ENCODE peak calls at places on chromosomes 16 and 17, in six cellular contexts. R is esophagus squamous epithelium, B is transverse colon, E is gastrocnemius medialis, H is uterus, U is Peyer's patch. Z is an unnamed sample.
A peak's percentile ranks its signal among the peaks of the same experiment; 100 is the strongest.

GRCh38 chr16:4795828-4796572 is 831 bp downstream of the SMIM22 start:
- DNase-seq in R (no peak), B (peak; percentile 44), U (no peak), H (no peak), E (no peak), Z (no peak)

GRCh38 chr17:66123163-66123562 is 68.8 kb downstream of the CEP112 start:
- DNase-seq in H (no peak), U (no peak), E (no peak), R (no peak), B (no peak), Z (no peak)

GRCh38 chr17:65888649-65889048 is 303.3 kb downstream of the CEP112 start:
- DNase-seq in H (no peak), E (no peak), R (no peak), B (no peak), U (no peak), Z (no peak)

GRCh38 chr17:2705263-2705662 is 6.3 kb downstream of the CLUH start:
- DNase-seq in U (no peak), R (no peak), B (no peak), H (no peak), E (no peak), Z (no peak)

GRCh38 chr17:40557531-40558299 is 7.6 kb downstream of the CCR7 start:
- DNase-seq in B (no peak), R (no peak), H (peak; percentile 75), U (peak; percentile 44), E (no peak), Z (peak; percentile 84)

GRCh38 chr16:85567101-85567866 is 45.8 kb upstream of the GSE1 start:
- DNase-seq in H (no peak), B (peak; percentile 89), U (peak; percentile 85), E (no peak), R (no peak), Z (no peak)

GRCh38 chr17:17921192-17922082 is 50.8 kb downstream of the TOM1L2 start:
- DNase-seq in R (no peak), B (no peak), U (peak; percentile 40), E (no peak), H (peak; percentile 56), Z (peak; percentile 80)

GRCh38 chr16:3822366-3823045 is 58.0 kb downstream of the CREBBP start:
- DNase-seq in U (no peak), E (no peak), R (no peak), H (peak; percentile 40), B (no peak), Z (no peak)

GRCh38 chr17:4485676-4486646 is 12.7 kb upstream of the SPNS2 start:
- DNase-seq in H (no peak), B (no peak), E (no peak), R (no peak), U (no peak), Z (no peak)

GRCh38 chr17:47714773-47715396 is 18.2 kb upstream of the TBX21 start:
- DNase-seq in E (no peak), H (no peak), U (peak; percentile 84), B (peak; percentile 48), R (no peak), Z (no peak)

GRCh38 chr17:47712330-47713023 is 18.5 kb downstream of the TBKBP1 start:
- DNase-seq in E (no peak), U (no peak), B (no peak), H (no peak), R (no peak), Z (no peak)

GRCh38 chr17:47715669-47716325 is 17.2 kb upstream of the TBX21 start:
- DNase-seq in B (no peak), R (no peak), H (no peak), E (no peak), U (no peak), Z (no peak)

GRCh38 chr17:47716381-47716780 is 16.7 kb upstream of the TBX21 start:
- DNase-seq in E (no peak), U (no peak), R (no peak), B (no peak), H (no peak), Z (no peak)

GRCh38 chr17:47713980-47714689 is 18.9 kb upstream of the TBX21 start:
- DNase-seq in R (no peak), E (no peak), H (no peak), U (peak; percentile 66), B (no peak), Z (no peak)
- TF ChIP-seq CTCF in R (no peak), E (no peak), H (no peak), U (no peak), B (no peak), Z (no peak)

GRCh38 chr16:2216330-2216729 is 1.7 kb upstream of the PGP start:
- DNase-seq in R (no peak), E (no peak), B (no peak), U (no peak), H (no peak), Z (no peak)
- H3K4me3 ChIP-seq in R (no peak overlapping the region), E (no peak overlapping the region), B (no peak overlapping the region), U (no peak overlapping the region), H (no peak overlapping the region), Z (no peak overlapping the region)

GRCh38 chr17:81884520-81884919 is 6.9 kb downstream of the ALYREF start:
- DNase-seq in E (no peak), U (no peak), R (no peak), H (no peak), B (no peak), Z (no peak)

GRCh38 chr17:81885454-81885853 is 5.9 kb downstream of the ALYREF start:
- DNase-seq in R (no peak), H (no peak), E (no peak), U (no peak), B (no peak), Z (no peak)

GRCh38 chr17:81888105-81888987 is 3.0 kb downstream of the ALYREF start:
- DNase-seq in B (no peak), U (no peak), E (no peak), R (no peak), H (no peak), Z (no peak)

GRCh38 chr17:81884968-81885367 is 6.4 kb downstream of the ALYREF start:
- DNase-seq in B (no peak), E (no peak), R (no peak), H (no peak), U (no peak), Z (no peak)

DNA sequence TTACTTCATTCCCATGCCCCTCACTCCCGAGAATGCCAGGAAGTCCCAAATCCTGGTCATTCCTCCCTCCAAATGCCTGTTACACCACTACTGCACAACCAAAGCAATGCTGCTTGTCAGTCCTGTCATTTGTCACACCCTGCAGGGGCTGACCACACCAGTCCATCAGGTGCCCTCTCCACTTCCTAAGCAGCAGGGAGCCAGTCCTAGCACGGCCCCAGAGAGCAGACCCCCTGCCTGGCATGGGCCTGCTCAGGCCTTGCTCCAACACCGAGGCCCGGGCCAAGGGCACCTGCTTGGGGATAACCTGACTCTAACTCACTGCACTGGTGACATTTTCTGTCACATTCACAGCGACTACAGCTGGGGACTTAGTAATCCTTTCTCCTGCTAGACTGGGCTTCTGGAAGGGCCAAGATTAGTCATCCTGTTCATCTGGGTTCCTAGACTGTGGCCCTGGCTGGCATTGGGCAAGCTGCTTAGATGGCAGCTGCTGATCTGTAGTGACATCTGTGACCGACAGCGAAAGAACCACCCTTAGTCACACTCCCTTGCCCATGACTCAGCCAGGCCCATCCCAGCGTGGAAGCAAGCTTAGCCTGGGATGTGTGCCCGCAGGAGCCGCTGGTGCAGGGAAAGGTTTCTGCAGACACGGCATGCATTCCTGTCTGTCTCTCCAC is 5.4 kb downstream of the ALYREF start:
- DNase-seq in U (no peak), E (peak; percentile 93), H (no peak), R (no peak), B (no peak), Z (no peak)
- TF ChIP-seq POLR2A in U (no peak), E (peak; percentile 29), H (no peak), R (no peak), B (no peak), Z (no peak)

GRCh38 chr16:67245189-67245585 is 2.1 kb downstream of the FHOD1 start:
- DNase-seq in R (no peak), E (no peak), B (no peak), U (no peak), H (no peak), Z (no peak)

GRCh38 chr16:67245674-67246080 is 1.6 kb downstream of the FHOD1 start:
- DNase-seq in U (no peak), B (no peak), H (no peak), R (no peak), E (no peak), Z (no peak)

GRCh38 chr16:67247698-67248400 is 568 bp upstream of the FHOD1 start:
- DNase-seq in H (no peak), U (no peak), R (no peak), E (no peak), B (no peak), Z (no peak)

GRCh38 chr16:67246945-67247697 is at the start of gene FHOD1:
- DNase-seq in U (peak; percentile 99), H (peak; percentile 99), B (peak; percentile 100), R (peak; percentile 75), E (peak; percentile 98), Z (peak; percentile 97)

GRCh38 chr16:67246081-67246944 is 968 bp downstream of the FHOD1 start:
- DNase-seq in H (peak; percentile 77), R (no peak), B (peak; percentile 94), U (peak; percentile 94), E (peak; percentile 76), Z (peak; percentile 53)
- TF ChIP-seq CTCF in H (peak; percentile 21), R (peak; percentile 29), B (no peak), U (peak; percentile 31), E (no peak), Z (peak; percentile 33)

DNA sequence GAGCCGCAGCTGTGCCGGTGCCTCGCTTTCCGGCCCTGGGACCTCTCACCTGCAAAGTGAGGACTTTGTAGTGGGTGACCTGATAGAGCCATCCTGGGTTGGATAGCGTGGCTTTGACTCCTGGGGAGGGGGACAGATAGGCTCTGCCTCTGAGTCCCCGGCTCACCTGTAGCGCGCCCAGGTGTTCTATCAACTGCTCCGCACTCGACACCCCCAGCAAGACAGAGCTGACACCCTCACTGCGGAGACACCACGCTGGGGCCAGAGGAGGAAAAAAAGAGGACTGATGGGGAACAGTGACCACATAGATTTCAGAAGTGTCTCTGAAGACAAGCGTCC is 6.4 kb downstream of the KCNAB3 start:
- DNase-seq in B (no peak), R (no peak), H (peak; percentile 23), U (peak; percentile 51), E (no peak), Z (no peak)
- H3K4me3 ChIP-seq in B (peak overlapping the region; percentile 42), R (peak overlapping the region; percentile 68), H (peak overlapping the region; percentile 19), U (peak overlapping the region; percentile 62), E (peak overlapping the region; percentile 53), Z (no peak overlapping the region)

GRCh38 chr17:31674305-31674704 is 184.7 kb downstream of the COPRS start:
- DNase-seq in R (no peak), U (no peak), H (no peak), B (no peak), E (no peak), Z (no peak)
- TF ChIP-seq POLR2A in R (no peak), U (no peak), H (no peak), B (no peak), E (no peak), Z (no peak)

DNA sequence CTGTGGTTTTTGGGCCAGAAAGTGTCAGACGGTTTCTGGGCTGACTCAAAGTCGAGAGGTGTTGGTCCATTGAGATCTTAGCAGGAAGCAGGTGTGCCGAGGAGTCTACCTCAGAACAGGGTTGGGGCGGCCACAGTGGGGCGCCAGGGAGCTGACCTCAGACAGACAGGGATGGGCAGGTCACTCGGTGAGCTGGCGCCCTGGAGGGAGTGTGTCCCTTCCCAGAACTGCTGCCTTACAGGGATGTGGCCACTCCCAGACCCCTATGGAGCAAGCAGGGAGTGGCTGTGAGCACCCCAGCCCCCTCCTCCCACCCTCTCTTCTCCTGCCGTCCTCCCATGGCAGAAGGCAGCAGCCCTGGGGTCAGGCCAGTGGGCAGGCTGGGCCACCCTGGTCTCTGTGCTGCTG is 14.0 kb upstream of the DPEP1 start:
- DNase-seq in H (no peak), U (peak; percentile 88), E (no peak), R (no peak), B (peak; percentile 61), Z (no peak)
- TF ChIP-seq CTCF in H (no peak), U (peak; percentile 86), E (no peak), R (peak; percentile 60), B (peak; percentile 13), Z (no peak)